ENCODE peak calls at places on chromosome 13, in five cellular contexts. J is uterus, R is natural killer cell, O is GM10248, F is DND-41. Z is an unnamed sample.

GRCh38 chr13:48644951-48645350 is 8.8 kb upstream of the CYSLTR2 start:
- DNase-seq in J (no peak), R (no peak), O (no peak), F (no peak), Z (no peak)

GRCh38 chr13:42247883-42248282 is 24.1 kb upstream of the AKAP11 start:
- DNase-seq in J (no peak), R (no peak), O (no peak), F (no peak), Z (no peak)

GRCh38 chr13:41505209-41505835 is 48.0 kb downstream of the RGCC start:
- DNase-seq in J (no peak), R (no peak), O (no peak), F (no peak), Z (no peak)

GRCh38 chr13:80086304-80086721 is 254.6 kb downstream of the SPRY2 start:
- DNase-seq in J (no peak), R (no peak), O (no peak), F (no peak), Z (no peak)

GRCh38 chr13:49444517-49445395 is 682 bp downstream of the SETDB2 start:
- DNase-seq in J (peak; percentile 39), R (peak; percentile 33), O (peak; percentile 24), F (peak; percentile 17), Z (peak; percentile 82)

GRCh38 chr13:40982772-40983171 is 36.3 kb downstream of the ELF1 start:
- DNase-seq in J (peak; percentile 43), R (no peak), O (peak; percentile 56), F (peak; percentile 56), Z (peak; percentile 72)

GRCh38 chr13:41017153-41017552 is 2.0 kb downstream of the ELF1 start:
- DNase-seq in J (no peak), R (peak; percentile 33), O (no peak), F (peak; percentile 57), Z (peak; percentile 80)

GRCh38 chr13:44576396-44577235 is 486 bp upstream of the TSC22D1 start:
- DNase-seq in J (peak; percentile 26), R (no peak), O (peak; percentile 37), F (peak; percentile 42), Z (no peak)

GRCh38 chr13:104024416-104025170 is 958.4 kb upstream of the SLC10A2 start:
- DNase-seq in J (no peak), R (no peak), O (no peak), F (no peak), Z (no peak)

GRCh38 chr13:18232994-18233782 is 948.4 kb downstream of the TUBA3C start:
- DNase-seq in J (no peak), R (no peak), O (no peak), F (no peak), Z (no peak)

GRCh38 chr13:74966814-74967213 is 515.2 kb downstream of the TBC1D4 start:
- DNase-seq in J (no peak), R (no peak), O (no peak), F (no peak), Z (no peak)

GRCh38 chr13:31042084-31042483 is 109.6 kb downstream of the TEX26 start:
- DNase-seq in J (no peak), R (no peak), O (no peak), F (no peak), Z (no peak)

GRCh38 chr13:39588384-39588783 is 14.6 kb downstream of the LHFPL6 start:
- DNase-seq in J (no peak), R (no peak), O (no peak), F (no peak), Z (no peak)

GRCh38 chr13:79482271-79482970 is 1.5 kb downstream of the NDFIP2 start:
- DNase-seq in J (no peak), R (no peak), O (no peak), F (no peak), Z (no peak)

GRCh38 chr13:48678316-48678715 is 24.6 kb downstream of the CYSLTR2 start:
- DNase-seq in J (no peak), R (no peak), O (no peak), F (no peak), Z (no peak)

GRCh38 chr13:67735651-67736050 is 505.5 kb upstream of the PCDH9 start:
- DNase-seq in J (no peak), R (no peak), O (no peak), F (no peak), Z (no peak)

GRCh38 chr13:67740871-67741475 is 510.8 kb upstream of the PCDH9 start:
- DNase-seq in J (no peak), R (no peak), O (no peak), F (no peak), Z (no peak)

GRCh38 chr13:67742478-67742877 is 512.3 kb upstream of the PCDH9 start:
- DNase-seq in J (no peak), R (no peak), O (no peak), F (no peak), Z (no peak)

GRCh38 chr13:67736646-67737420 is 506.7 kb upstream of the PCDH9 start:
- DNase-seq in J (no peak), R (no peak), O (no peak), F (no peak), Z (no peak)
- TF ChIP-seq CTCF in J (no peak), R (no peak), O (no peak), F (peak; percentile 20), Z (no peak)

DNA sequence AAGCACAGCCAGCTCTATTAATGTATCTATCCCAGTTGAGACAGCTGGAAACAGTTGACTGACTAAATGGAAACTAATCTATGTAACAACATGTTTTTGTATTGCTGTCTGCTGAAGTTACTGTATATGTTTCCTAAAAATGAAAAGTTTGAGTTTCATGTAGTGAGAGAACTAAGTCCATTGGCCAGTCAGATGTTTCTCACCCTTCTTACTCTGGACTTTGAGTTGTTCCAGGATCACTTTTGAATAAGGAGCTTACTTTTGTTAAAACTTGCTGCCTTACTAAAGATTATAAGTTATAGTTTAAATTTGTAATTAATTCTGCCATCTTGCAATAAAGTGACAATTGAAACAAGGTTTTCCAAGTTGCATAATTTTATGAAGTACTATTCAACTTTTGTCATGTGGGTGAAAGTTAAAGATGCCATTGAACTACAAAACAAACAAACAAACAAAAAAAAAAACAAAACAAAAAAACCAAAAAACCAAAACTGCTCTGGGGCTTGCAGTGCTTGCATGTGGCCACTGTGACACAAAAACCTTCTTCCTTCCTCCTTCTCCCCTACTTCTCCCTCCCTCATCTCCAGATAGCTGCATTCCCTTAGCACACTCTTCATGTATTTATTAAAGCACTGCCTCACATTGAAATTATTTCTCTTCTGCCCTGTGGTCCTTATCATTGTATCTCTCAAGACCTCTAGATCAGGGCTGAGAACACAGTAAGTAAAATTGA is 15.3 kb downstream of the WDFY2 start:
- DNase-seq in J (no peak), R (no peak), O (no peak), F (no peak), Z (no peak)
- TF ChIP-seq CTCF in J (no peak), R (no peak), O (no peak), F (peak; percentile 5), Z (peak; percentile 19)

GRCh38 chr13:51768378-51768921 is 35.5 kb downstream of the DHRS12 start:
- DNase-seq in J (no peak), R (no peak), O (no peak), F (no peak), Z (no peak)
- TF ChIP-seq CTCF in J (no peak), R (no peak), O (no peak), F (peak; percentile 6), Z (no peak)

GRCh38 chr13:106033634-106034033 is 501.8 kb downstream of the EFNB2 start:
- DNase-seq in J (no peak), R (no peak), O (no peak), F (no peak), Z (no peak)
- TF ChIP-seq CTCF in J (no peak), R (no peak), O (no peak), F (no peak), Z (no peak)

GRCh38 chr13:113245858-113246791 is 36.7 kb downstream of the CUL4A start:
- DNase-seq in J (no peak), R (no peak), O (no peak), F (no peak), Z (no peak)
- TF ChIP-seq CTCF in J (no peak), R (no peak), O (no peak), F (no peak), Z (peak; percentile 9)

DNA sequence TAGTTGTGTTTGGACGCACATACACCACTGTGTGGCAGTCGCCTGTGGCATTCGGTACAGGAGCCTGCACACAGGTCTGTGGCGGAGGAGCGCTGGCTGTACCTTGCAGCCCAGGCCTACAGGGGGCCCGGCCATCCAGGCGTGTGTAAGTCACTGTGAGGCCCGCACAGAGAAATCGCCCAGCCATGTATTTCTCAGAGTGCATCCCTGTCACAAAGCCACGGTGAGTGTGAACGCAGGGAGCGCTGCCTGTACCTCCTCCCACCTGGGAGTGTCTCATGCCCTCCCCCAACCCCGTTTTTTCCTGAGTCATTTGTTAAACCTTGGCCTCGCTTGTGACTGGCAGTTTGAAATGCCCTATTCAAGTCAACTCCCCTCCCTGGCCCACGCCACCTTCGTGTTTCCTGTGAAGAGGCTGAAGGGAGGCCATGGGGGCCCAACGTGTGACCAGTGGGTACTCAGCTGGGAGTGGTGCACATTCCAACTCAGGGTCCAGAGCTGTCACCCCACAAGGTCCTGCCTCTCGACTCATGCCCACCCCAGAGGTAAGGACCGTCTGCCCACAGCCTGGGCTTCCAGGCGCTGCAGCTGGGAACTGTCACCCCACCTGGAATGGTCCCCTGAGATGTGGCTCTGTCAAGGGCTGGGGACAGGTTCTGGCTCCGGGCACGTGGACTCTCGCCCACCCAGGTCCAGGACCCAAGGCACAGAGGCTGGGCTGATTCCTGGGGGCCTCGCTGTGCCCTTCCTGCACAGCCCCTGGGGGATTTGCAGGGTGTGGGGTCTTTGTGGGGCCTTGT is 11.6 kb upstream of the RASA3 start:
- DNase-seq in J (no peak), R (no peak), O (peak; percentile 60), F (peak; percentile 39), Z (no peak)
- TF ChIP-seq CTCF in J (no peak), R (peak; percentile 47), O (peak; percentile 57), F (peak; percentile 54), Z (no peak)

GRCh38 chr13:78247362-78247761 is 328.7 kb upstream of the EDNRB start:
- DNase-seq in J (no peak), R (no peak), O (no peak), F (no peak), Z (no peak)

GRCh38 chr13:78238911-78239310 is 320.3 kb upstream of the EDNRB start:
- DNase-seq in J (no peak), R (no peak), O (no peak), F (no peak), Z (no peak)

GRCh38 chr13:78239681-78240080 is 321.1 kb upstream of the EDNRB start:
- DNase-seq in J (no peak), R (no peak), O (no peak), F (no peak), Z (no peak)

GRCh38 chr13:78241278-78241919 is 322.8 kb upstream of the EDNRB start:
- DNase-seq in J (no peak), R (no peak), O (peak; percentile 15), F (peak; percentile 44), Z (no peak)
- TF ChIP-seq CTCF in J (no peak), R (no peak), O (peak; percentile 69), F (peak; percentile 68), Z (peak; percentile 53)

GRCh38 chr13:23513460-23513859 is 56.8 kb upstream of the TNFRSF19 start:
- DNase-seq in J (no peak), R (no peak), O (no peak), F (no peak), Z (no peak)

GRCh38 chr13:23510544-23510916 is 59.7 kb upstream of the TNFRSF19 start:
- DNase-seq in J (no peak), R (no peak), O (no peak), F (no peak), Z (no peak)

GRCh38 chr13:23509781-23510543 is 60.2 kb upstream of the TNFRSF19 start:
- DNase-seq in J (no peak), R (no peak), O (no peak), F (no peak), Z (no peak)

GRCh38 chr13:23512762-23513395 is 57.3 kb upstream of the TNFRSF19 start:
- DNase-seq in J (no peak), R (no peak), O (no peak), F (no peak), Z (no peak)

GRCh38 chr13:23510979-23511735 is 59.1 kb upstream of the TNFRSF19 start:
- DNase-seq in J (no peak), R (no peak), O (peak; percentile 58), F (no peak), Z (no peak)
- TF ChIP-seq CTCF in J (no peak), R (no peak), O (peak; percentile 60), F (no peak), Z (no peak)